ENCODE peak calls at places on chromosomes 12 and 14, in four cellular contexts. R is stomach, I is H7, Z is T follicular helper cell. E is an unnamed sample.
A peak's percentile ranks its signal among the peaks of the same experiment; 100 is the strongest.

GRCh38 chr14:83913466-83913865 is 1616.5 kb upstream of the FLRT2 start:
- DNase-seq in R (no peak), I (no peak), Z (no peak), E (no peak)

GRCh38 chr12:33222357-33222756 is 217.3 kb downstream of the SYT10 start:
- DNase-seq in R (no peak), I (no peak), Z (no peak), E (no peak)

GRCh38 chr14:98226411-98226810 is 1045.6 kb downstream of the BCL11B start:
- DNase-seq in R (no peak), I (no peak), Z (no peak), E (no peak)

GRCh38 chr12:29216797-29217583 is 67.9 kb downstream of the FAR2 start:
- DNase-seq in R (no peak), I (no peak), Z (no peak), E (no peak)

GRCh38 chr12:131009595-131010270 is 56.0 kb downstream of the ADGRD1 start:
- DNase-seq in R (no peak), I (no peak), Z (no peak), E (no peak)

GRCh38 chr12:51631021-51631420 is 40.0 kb downstream of the SCN8A start:
- DNase-seq in R (no peak), I (no peak), Z (no peak), E (no peak)

GRCh38 chr14:103522649-103523582 is at the start of gene CKB:
- DNase-seq in R (peak; percentile 79), I (peak; percentile 96), Z (no peak), E (peak; percentile 86)

GRCh38 chr14:100609941-100610391 is 22.7 kb upstream of the BEGAIN start:
- DNase-seq in R (no peak), I (peak; percentile 56), Z (no peak), E (peak; percentile 4)

GRCh38 chr12:106984588-106985137 is 2.3 kb downstream of the MTERF2 start:
- DNase-seq in R (no peak), I (no peak), Z (no peak), E (no peak)

GRCh38 chr14:22594156-22594716 is 3.9 kb upstream of the ABHD4 start:
- DNase-seq in R (no peak), I (no peak), Z (no peak), E (no peak)

GRCh38 chr12:19171731-19172130 is 42.2 kb downstream of the PLEKHA5 start:
- DNase-seq in R (no peak), I (no peak), Z (no peak), E (no peak)

GRCh38 chr12:4119157-4119761 is 154.3 kb upstream of the CCND2 start:
- DNase-seq in R (no peak), I (no peak), Z (no peak), E (no peak)

GRCh38 chr12:11949738-11950403 is 120.9 kb upstream of the BCL2L14 start:
- DNase-seq in R (peak; percentile 61), I (no peak), Z (no peak), E (peak; percentile 36)

GRCh38 chr14:24051789-24052655 is at the start of gene CARMIL3:
- DNase-seq in R (peak; percentile 70), I (peak; percentile 97), Z (peak; percentile 30), E (peak; percentile 77)

GRCh38 chr14:103385994-103386491 is 828 bp downstream of the MARK3 start:
- DNase-seq in R (peak; percentile 35), I (peak; percentile 53), Z (peak; percentile 6), E (peak; percentile 42)

GRCh38 chr12:64480148-64480547 is 28.2 kb downstream of the TBK1 start:
- DNase-seq in R (no peak), I (no peak), Z (no peak), E (no peak)

GRCh38 chr12:14322403-14322802 is 43.1 kb upstream of the ATF7IP start:
- DNase-seq in R (no peak), I (no peak), Z (no peak), E (no peak)

GRCh38 chr12:11968041-11968383 is 102.7 kb upstream of the BCL2L14 start:
- DNase-seq in R (no peak), I (no peak), Z (no peak), E (no peak)

GRCh38 chr12:93707836-93708235 is 30.7 kb downstream of the CRADD start:
- DNase-seq in R (no peak), I (no peak), Z (no peak), E (no peak)

GRCh38 chr14:92489394-92490238 is 24.0 kb upstream of the RIN3 start:
- DNase-seq in R (no peak), I (no peak), Z (no peak), E (peak; percentile 11)

GRCh38 chr12:9906888-9907287 is 25.3 kb downstream of the CLEC2A start:
- DNase-seq in R (no peak), I (no peak), Z (no peak), E (no peak)

GRCh38 chr12:46764005-46764404 is 61.8 kb downstream of the SLC38A4 start:
- DNase-seq in R (no peak), I (no peak), Z (no peak), E (no peak)